ENCODE peak calls at places on chromosomes 7 and 10, in four cellular contexts. S is left ventricle myocardium inferior, U is nephron progenitor cell, A is cardiac muscle cell. Y is an unnamed sample.

GRCh38 chr10:100670368-100670767 is 75.0 kb upstream of the PAX2 start:
- DNase-seq in S (no peak), U (no peak), A (no peak), Y (no peak)

GRCh38 chr10:21516270-21517131 is 9.0 kb downstream of the SKIDA1 start:
- DNase-seq in S (peak), U (peak), A (peak), Y (no peak)

GRCh38 chr10:132788180-132788830 is 2.4 kb upstream of the NKX6-2 start:
- DNase-seq in S (no peak), U (peak), A (peak), Y (no peak)

GRCh38 chr10:63700209-63700934 is 179.2 kb downstream of the REEP3 start:
- DNase-seq in S (no peak), U (no peak), A (peak), Y (no peak)

GRCh38 chr10:72086466-72087391 is 1.6 kb downstream of the SPOCK2 start:
- DNase-seq in S (peak), U (peak), A (no peak), Y (no peak)

GRCh38 chr7:77415822-77416620 is at the start of gene GSAP:
- DNase-seq in S (peak), U (peak), A (peak), Y (no peak)

GRCh38 chr10:126917975-126918908 is 13.0 kb downstream of the DOCK1 start:
- DNase-seq in S (no peak), U (no peak), A (no peak), Y (no peak)

GRCh38 chr10:18429335-18429734 is 222.1 kb downstream of the NSUN6 start:
- DNase-seq in S (no peak), U (no peak), A (no peak), Y (no peak)

GRCh38 chr7:112869111-112869774 is 79.0 kb upstream of the TMEM168 start:
- DNase-seq in S (no peak), U (peak), A (peak), Y (no peak)
- TF ChIP-seq CTCF in S (peak), U (peak), A (peak), Y (peak)

GRCh38 chr10:68235111-68235510 is 3.2 kb upstream of the ATOH7 start:
- DNase-seq in S (no peak), U (no peak), A (no peak), Y (no peak)

GRCh38 chr10:68230268-68230667 is 1.6 kb downstream of the ATOH7 start:
- DNase-seq in S (no peak), U (no peak), A (no peak), Y (no peak)

GRCh38 chr10:68233045-68233444 is 1.1 kb upstream of the ATOH7 start:
- DNase-seq in S (no peak), U (no peak), A (no peak), Y (no peak)

GRCh38 chr10:68231916-68232315 is at the start of gene ATOH7:
- DNase-seq in S (no peak), U (peak), A (no peak), Y (no peak)

DNA sequence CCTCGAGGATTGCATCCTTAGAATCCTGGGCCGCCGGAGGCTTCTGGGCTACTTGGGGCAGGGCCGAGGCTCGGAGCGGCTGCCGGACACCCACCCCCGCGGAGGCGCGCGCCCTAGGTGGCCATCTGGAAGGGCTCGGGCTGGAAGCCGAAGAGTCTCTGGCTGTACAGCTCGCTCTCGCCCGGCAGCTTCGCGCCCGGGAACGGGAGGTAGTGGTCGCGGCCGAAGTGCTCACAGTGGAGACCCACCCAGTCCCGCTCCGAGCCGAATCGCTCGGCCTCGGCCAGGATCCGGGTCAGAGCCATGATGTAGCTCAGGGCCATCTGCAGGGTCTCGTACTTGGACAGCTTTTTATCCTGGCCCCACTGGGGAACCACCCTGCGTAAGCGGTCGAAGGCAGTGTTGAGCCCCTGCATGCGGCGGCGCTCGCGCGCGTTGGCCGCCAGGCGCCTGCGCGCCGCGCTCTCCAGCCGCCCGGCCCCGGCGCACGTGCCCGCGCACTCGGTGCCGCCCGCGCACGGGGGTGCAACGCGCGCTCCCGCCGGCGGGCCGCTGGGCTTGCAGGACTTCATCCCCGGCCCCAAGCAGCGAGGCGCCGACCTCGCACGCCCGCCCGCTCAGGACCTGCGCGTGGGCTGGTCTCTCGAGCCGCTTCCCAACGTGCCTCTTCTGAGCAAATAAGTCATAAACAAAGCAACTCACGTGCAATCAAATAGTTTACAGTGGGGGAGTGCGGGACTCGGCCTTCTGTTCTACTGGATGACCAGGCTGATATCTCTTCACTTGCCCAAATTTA is 609 bp downstream of the ATOH7 start:
- DNase-seq in S (peak), U (peak), A (peak), Y (peak)
- TF ChIP-seq CTCF in S (peak), U (no peak), A (peak), Y (peak)

GRCh38 chr10:16519908-16520861 is 1.5 kb downstream of the C1QL3 start:
- DNase-seq in S (no peak), U (peak), A (no peak), Y (no peak)

GRCh38 chr10:16521311-16522016 is at the start of gene C1QL3:
- DNase-seq in S (no peak), U (peak), A (peak), Y (no peak)

GRCh38 chr10:16519250-16519907 is 2.3 kb downstream of the C1QL3 start:
- DNase-seq in S (no peak), U (peak), A (no peak), Y (no peak)

GRCh38 chr10:16518822-16519221 is 2.9 kb downstream of the C1QL3 start:
- DNase-seq in S (no peak), U (no peak), A (no peak), Y (no peak)

DNA sequence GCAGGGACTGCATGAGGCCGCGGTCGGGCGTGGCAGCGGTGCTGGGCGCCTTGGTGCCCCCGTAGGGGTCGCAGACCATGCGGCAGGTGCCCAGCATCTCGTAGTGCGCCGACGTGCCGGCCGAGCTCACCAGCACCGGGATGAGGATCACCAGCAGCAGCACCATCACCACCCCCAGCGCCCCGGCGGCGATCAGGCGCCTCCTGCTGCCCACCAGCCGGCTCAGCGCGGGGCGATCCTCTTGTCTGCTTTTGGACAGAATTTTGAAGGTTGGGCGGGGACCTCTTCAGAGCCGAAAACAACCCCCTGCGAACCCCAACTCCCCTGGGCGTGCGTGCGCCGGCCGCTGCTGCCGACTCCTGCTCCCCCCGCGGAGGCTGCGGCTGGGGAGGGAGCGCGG is 779 bp downstream of the C1QL3 start:
- DNase-seq in S (peak), U (peak), A (peak), Y (no peak)
- TF ChIP-seq CTCF in S (peak), U (no peak), A (peak), Y (peak)

DNA sequence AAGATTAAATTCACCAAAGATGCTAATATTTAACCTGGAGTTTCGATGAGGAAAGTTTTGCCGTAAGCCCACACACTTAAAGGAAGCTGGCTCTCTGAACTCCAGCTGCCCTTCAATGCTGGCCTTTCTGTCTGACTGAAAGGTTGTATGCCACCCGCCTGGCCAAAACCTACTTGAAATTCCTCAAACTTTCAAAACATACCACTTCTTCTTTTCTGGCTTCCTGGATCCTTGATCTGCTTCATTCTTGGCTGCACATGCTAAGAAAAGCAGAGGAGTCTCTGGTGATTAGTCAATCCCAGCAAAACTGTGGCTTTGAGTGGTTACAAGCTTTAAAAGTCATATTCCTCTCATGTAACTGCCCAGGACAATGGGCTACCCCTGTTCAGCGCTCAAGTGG is 74.8 kb downstream of the ABCA13 start:
- DNase-seq in S (no peak), U (no peak), A (peak), Y (no peak)
- TF ChIP-seq CTCF in S (no peak), U (no peak), A (no peak), Y (no peak)

GRCh38 chr10:65670087-65670486 is 1255.7 kb upstream of the LRRTM3 start:
- DNase-seq in S (no peak), U (no peak), A (peak), Y (no peak)
- TF ChIP-seq CTCF in S (no peak), U (no peak), A (no peak), Y (no peak)

GRCh38 chr10:77377034-77377433 is 260.6 kb downstream of the KCNMA1 start:
- DNase-seq in S (no peak), U (no peak), A (no peak), Y (no peak)

GRCh38 chr10:77378950-77379349 is 258.7 kb downstream of the KCNMA1 start:
- DNase-seq in S (no peak), U (no peak), A (no peak), Y (no peak)

GRCh38 chr10:77380723-77381122 is 256.9 kb downstream of the KCNMA1 start:
- DNase-seq in S (no peak), U (no peak), A (no peak), Y (no peak)

GRCh38 chr10:77374189-77374656 is 263.4 kb downstream of the KCNMA1 start:
- DNase-seq in S (no peak), U (no peak), A (no peak), Y (no peak)

GRCh38 chr10:77377678-77378352 is 259.8 kb downstream of the KCNMA1 start:
- DNase-seq in S (no peak), U (no peak), A (no peak), Y (no peak)
- TF ChIP-seq CTCF in S (no peak), U (no peak), A (no peak), Y (no peak)

DNA sequence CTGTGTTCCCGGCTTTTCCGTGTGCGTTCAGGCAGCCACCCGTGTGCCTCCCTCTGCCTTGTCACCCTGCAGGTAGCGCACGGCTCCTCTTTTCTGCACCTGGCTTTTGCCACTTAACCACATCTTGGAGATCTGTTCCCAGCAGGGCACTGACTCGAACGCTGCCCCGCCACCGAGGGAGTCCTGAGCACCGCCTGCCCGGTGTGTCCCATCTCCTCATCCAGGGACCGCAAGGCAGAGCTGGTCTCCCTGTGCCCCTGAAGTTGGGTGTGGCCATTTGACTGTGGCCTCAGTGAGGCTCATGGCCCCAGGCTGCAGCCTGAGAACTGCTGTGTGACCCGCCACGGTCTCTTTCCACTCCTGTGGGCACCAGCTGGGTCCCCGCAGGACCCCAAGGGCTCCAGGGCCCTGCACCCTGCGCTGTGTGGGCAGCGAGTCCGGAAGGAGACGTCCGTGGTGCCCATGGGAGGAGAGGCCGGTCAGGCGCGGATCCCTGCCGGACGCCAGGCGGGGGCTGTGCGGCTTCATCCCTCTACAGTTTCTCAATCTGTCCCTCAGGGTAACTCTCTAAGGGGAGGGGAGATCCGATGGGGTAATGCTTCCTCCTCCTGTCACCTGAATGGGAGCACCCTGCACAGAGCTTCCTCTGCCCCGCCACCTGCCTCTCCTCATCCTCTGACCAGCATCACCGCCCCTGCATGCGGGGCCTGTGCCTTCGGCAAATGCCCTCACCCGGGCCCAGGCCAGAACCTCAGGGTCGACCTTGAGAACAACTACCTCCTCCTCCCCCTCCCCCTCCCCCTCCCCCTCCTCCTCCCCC is 1.8 kb upstream of the INTS1 start:
- DNase-seq in S (no peak), U (no peak), A (no peak), Y (no peak)
- TF ChIP-seq CTCF in S (no peak), U (no peak), A (no peak), Y (no peak)

GRCh38 chr10:124448696-124449169 is 1.1 kb downstream of the NKX1-2 start:
- DNase-seq in S (no peak), U (peak), A (no peak), Y (no peak)

GRCh38 chr10:124447741-124448466 is 1.9 kb downstream of the NKX1-2 start:
- DNase-seq in S (no peak), U (peak), A (no peak), Y (no peak)

GRCh38 chr10:124450010-124450782 is at the start of gene NKX1-2:
- DNase-seq in S (no peak), U (peak), A (no peak), Y (no peak)

GRCh38 chr10:124449170-124450009 is 445 bp downstream of the NKX1-2 start:
- DNase-seq in S (no peak), U (no peak), A (no peak), Y (no peak)

DNA sequence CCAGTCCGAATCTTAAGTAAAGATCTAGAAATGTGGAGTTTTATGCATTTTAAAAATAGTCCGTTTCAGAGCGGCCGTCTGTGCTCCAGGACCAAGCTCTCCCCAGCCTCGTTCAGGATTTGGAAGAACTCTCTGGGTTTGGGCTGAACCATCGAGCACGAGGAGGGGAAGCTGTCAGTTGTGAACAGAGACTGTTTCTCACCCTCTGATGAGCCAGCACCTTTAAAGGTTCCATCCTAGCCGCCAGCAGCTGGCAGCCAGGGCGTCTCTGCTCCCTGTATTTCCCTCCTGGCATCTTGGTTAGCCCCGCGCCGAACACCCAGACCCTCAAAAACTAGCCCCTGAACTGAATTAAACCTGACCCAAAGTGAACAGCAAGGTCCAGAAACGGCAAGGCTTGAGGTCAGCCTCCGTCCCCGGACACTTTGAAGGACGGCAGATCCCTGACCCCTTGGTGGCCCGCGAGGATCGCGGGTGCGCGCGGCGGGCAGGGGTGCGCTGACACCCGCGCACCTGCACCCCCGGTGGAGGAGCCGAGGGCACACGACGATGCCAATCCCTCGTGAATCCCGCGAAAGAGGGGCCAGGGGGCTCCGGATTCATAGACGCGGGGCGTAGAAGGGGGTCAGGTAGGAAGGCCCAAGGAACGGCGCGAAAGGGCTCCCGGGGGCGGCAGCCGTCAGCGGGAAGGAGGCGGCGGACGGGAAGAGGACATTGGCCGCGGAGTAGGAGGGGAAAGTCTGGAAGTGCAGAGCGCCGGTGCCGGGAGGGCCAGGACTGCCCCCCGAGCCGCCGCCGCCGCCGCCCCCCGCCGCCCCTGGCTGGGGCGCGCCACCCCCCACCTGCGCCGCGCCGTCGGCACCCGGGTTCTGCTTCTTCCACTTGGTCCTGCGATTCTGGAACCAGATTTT is 2.8 kb downstream of the NKX1-2 start:
- DNase-seq in S (no peak), U (no peak), A (no peak), Y (no peak)
- TF ChIP-seq CTCF in S (no peak), U (no peak), A (no peak), Y (no peak)

Y was measured in osteocyte.